ENCODE peak calls at places on chromosomes 13 and 19, in four cellular contexts. P, D, F and A are unnamed samples.

GRCh38 chr19:27759896-27760295 is 1453.1 kb downstream of the UQCRFS1 start:
- DNase-seq in F (no peak), D (no peak), P (no peak), A (no peak)

GRCh38 chr13:75316427-75316826 is 165.5 kb downstream of the TBC1D4 start:
- DNase-seq in F (no peak), D (no peak), P (no peak), A (no peak)

GRCh38 chr19:51751655-51752054 is at the start of gene FPR1:
- DNase-seq in P (no peak), F (no peak), D (no peak), A (no peak)

GRCh38 chr19:52028027-52028779 is at the start of gene ZNF614:
- DNase-seq in F (peak), D (peak), P (peak), A (peak)

GRCh38 chr19:17340871-17341357 is 3.6 kb downstream of the GTPBP3 start:
- DNase-seq in F (no peak), P (no peak), D (no peak), A (no peak)

GRCh38 chr19:2603320-2603719 is 99.2 kb downstream of the GNG7 start:
- DNase-seq in P (peak), D (peak), F (no peak), A (no peak)

GRCh38 chr19:12666305-12667048 is at the start of the genes MAN2B1 and WDR83:
- DNase-seq in F (peak), D (peak), P (peak), A (peak)

GRCh38 chr13:26964278-26965057 is 203.9 kb upstream of the GPR12 start:
- DNase-seq in F (no peak), D (no peak), P (no peak), A (no peak)

GRCh38 chr13:29861694-29862110 is 11.3 kb upstream of the UBL3 start:
- DNase-seq in F (no peak), D (no peak), P (no peak), A (no peak)

GRCh38 chr13:26280295-26280694 is 26.4 kb downstream of the CDK8 start:
- DNase-seq in P (no peak), D (no peak), F (no peak), A (no peak)

GRCh38 chr19:17429661-17430101 is 9.8 kb downstream of the MVB12A start:
- DNase-seq in F (peak), P (no peak), D (no peak), A (no peak)

GRCh38 chr19:18848860-18849661 is 17.3 kb downstream of the UPF1 start:
- DNase-seq in P (peak), F (peak), D (no peak), A (no peak)

DNA sequence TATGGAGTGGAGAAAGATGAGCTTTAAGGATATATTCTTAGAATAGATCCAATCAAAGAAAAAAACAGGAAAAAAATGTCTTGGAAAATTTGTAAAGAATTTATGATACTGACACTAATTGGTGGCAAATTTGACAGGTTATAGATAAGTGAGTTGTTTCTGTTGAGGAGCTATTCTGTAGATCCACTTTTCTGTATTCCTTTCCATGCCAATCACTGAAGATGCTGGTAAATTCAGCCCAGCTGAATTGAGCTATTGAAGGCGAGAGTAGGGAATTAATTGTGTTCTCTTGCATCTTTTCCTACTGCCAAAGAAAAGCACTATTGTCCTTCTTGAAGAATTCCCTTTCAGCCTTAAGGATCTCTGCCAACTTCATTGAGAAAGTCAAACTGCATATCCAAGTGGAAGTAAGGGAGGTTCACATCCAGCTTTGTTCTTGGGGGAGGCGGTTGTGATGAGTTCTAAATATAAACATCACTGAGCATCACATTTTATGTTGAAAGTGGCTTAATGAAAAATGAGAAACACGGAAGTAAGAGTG is 113.1 kb downstream of the PCDH9 start:
- DNase-seq in F (no peak), D (no peak), P (no peak), A (no peak)
- H3K27ac ChIP-seq in F (no peak), D (no peak), P (no peak), A (peak)

GRCh38 chr19:658916-659839 is 3.8 kb downstream of the RNF126 start:
- DNase-seq in D (no peak), P (no peak), F (no peak), A (no peak)
- H3K27ac ChIP-seq in D (peak), P (peak), F (no peak), A (no peak)

DNA sequence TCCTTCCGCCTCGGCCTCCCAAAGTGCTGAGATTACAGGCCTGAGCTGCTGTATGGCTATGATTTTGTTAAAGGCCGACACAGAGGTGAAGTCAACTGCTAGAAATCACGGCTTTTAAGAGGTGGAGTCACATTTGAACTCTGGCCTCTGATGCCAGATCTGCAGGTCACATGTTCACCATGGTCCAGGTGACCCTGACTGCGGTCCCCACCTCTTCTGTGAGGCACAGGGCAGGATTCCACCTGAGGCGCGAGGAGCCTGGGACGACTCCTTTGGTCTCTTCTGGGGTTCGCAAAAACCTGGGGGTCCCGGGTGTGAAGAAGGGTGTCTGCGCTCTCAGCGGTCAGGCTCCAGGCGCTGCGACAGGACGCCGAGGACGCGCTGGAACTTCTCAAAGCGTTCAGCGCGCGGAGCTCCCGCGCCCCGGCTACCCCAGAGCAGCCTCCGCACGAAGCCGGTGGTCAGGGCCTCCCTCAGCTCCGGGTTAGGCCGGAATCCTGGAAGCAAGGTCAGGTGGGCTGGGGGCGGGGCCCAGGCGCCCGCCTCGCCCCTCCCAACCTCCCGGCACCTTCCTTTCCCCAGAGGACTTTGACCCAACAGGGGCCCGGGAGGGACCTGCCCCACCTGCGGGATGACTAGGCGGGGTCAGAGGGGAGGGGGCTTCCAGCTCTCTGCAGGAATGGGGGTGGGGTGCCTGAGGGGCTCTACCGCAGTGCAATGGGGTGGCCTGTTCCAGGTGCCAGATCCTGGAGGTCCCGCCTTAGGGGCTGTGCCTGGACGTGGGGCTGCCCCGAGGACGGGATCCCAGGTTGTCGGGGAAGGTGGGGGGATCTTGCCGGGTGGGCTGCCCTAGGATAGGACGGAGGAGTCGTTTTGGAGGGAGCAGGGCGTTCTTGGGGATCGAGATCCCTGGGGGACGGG is 13.0 kb downstream of the TRIP10 start:
- DNase-seq in F (no peak), P (no peak), D (no peak), A (no peak)
- H3K27ac ChIP-seq in F (peak), P (peak), D (peak), A (no peak)

GRCh38 chr13:91710733-91711132 is 312.3 kb downstream of the GPC5 start:
- DNase-seq in D (no peak), F (no peak), P (no peak), A (no peak)

GRCh38 chr13:91719033-91719432 is 320.6 kb downstream of the GPC5 start:
- DNase-seq in D (no peak), F (no peak), P (no peak), A (no peak)

GRCh38 chr13:91721413-91721812 is 323.0 kb downstream of the GPC5 start:
- DNase-seq in P (no peak), D (no peak), F (no peak), A (no peak)

GRCh38 chr13:91714726-91715334 is 316.4 kb downstream of the GPC5 start:
- DNase-seq in D (no peak), P (no peak), F (no peak), A (no peak)

GRCh38 chr13:91716436-91717065 is 318.1 kb downstream of the GPC5 start:
- DNase-seq in D (no peak), F (no peak), P (no peak), A (no peak)
- H3K27ac ChIP-seq in D (no peak), F (no peak), P (no peak), A (no peak)

GRCh38 chr13:95060120-95060519 is 241.1 kb downstream of the ABCC4 start:
- DNase-seq in P (no peak), D (no peak), F (no peak), A (no peak)
- H3K27ac ChIP-seq in P (no peak), D (no peak), F (no peak), A (no peak)

GRCh38 chr19:10399878-10400277 is 3.5 kb downstream of the CDC37 start:
- DNase-seq in D (no peak), F (no peak), P (no peak), A (no peak)
- H3K27ac ChIP-seq in D (no peak), F (no peak), P (no peak), A (no peak)

DNA sequence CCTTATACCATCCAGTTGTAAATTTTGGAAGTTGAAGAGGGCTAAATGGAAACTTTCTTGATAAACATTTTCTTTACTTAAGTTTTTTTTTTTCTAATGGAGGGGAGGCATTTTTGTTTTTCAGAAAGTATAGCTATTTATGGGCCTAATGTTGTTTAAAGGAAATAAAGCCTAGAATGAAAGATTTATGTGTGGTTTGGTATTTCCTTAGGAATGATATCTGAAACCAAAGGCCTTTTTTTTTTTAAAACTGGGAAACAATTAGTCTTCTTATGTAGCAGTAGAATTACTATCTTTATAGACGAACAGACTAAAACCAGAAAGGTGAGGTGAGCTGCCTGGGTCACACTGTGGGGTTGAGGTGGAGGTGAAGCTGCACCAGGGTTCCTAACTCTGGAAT is 80.1 kb downstream of the ESD start:
- DNase-seq in F (no peak), P (no peak), D (no peak), A (no peak)
- H3K27ac ChIP-seq in F (no peak), P (peak), D (no peak), A (no peak)

DNA sequence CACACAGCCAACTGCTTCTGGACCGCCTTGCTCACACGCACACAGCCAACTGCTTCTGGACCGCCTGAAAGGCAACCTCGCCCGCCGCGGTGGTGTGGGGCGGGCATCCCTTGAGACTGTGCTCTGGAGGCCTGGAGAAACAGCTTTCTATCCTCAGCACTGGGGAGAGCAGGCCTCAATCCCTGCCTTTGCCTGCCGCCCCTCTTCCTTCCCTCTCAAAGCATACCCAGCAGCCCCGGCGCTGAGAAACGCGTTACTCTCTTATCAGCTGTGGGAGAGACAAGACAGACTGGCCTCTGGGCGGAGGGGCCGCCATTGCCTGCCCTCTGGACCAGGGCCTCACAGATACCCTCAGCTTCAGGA is 2.9 kb downstream of the LIPE start:
- DNase-seq in P (no peak), D (no peak), F (no peak), A (no peak)
- H3K27ac ChIP-seq in P (no peak), D (peak), F (no peak), A (peak)

GRCh38 chr19:43776285-43776684 is 4.5 kb downstream of the KCNN4 start:
- DNase-seq in F (no peak), P (no peak), D (no peak), A (no peak)
- H3K27ac ChIP-seq in F (no peak), P (no peak), D (peak), A (no peak)